ENCODE peak calls at places on chromosomes 13 and 19, in nine cellular contexts. One of them, this sample, is unnamed.

GRCh38 chr19:46967578-46968018 is 52.0 kb upstream of the NPAS1 start:
- DNase-seq in CD8-positive, alpha-beta memory T cell: peak
- DNase-seq in non-pigmented ciliary epithelial cell: no peak
- DNase-seq in heart left ventricle: peak
- DNase-seq in occipital lobe: no peak
- DNase-seq in adrenal gland: peak
- DNase-seq in heart right ventricle: peak
- DNase-seq in MCF 10A: no peak
- DNase-seq in activated CD4-positive, alpha-beta T cell treated with anti-CD3 and anti-CD28 coated beads for 1 hour: no peak
- DNase-seq in this sample: peak

GRCh38 chr13:25111557-25111956 is 15.6 kb downstream of the PABPC3 start:
- DNase-seq in CD8-positive, alpha-beta memory T cell: no peak
- DNase-seq in non-pigmented ciliary epithelial cell: peak
- DNase-seq in heart left ventricle: no peak
- DNase-seq in occipital lobe: no peak
- DNase-seq in adrenal gland: no peak
- DNase-seq in heart right ventricle: no peak
- DNase-seq in MCF 10A: peak
- DNase-seq in activated CD4-positive, alpha-beta T cell treated with anti-CD3 and anti-CD28 coated beads for 1 hour: no peak
- DNase-seq in this sample: no peak

GRCh38 chr19:39555883-39556282 is 15.9 kb upstream of the EID2 start:
- DNase-seq in CD8-positive, alpha-beta memory T cell: no peak
- DNase-seq in non-pigmented ciliary epithelial cell: no peak
- DNase-seq in heart left ventricle: no peak
- DNase-seq in occipital lobe: no peak
- DNase-seq in adrenal gland: no peak
- DNase-seq in heart right ventricle: no peak
- DNase-seq in MCF 10A: no peak
- DNase-seq in activated CD4-positive, alpha-beta T cell treated with anti-CD3 and anti-CD28 coated beads for 1 hour: no peak
- DNase-seq in this sample: no peak

GRCh38 chr19:16850133-16850532 is 20.9 kb downstream of the SIN3B start:
- DNase-seq in CD8-positive, alpha-beta memory T cell: no peak
- DNase-seq in non-pigmented ciliary epithelial cell: no peak
- DNase-seq in heart left ventricle: no peak
- DNase-seq in occipital lobe: no peak
- DNase-seq in adrenal gland: no peak
- DNase-seq in heart right ventricle: no peak
- DNase-seq in MCF 10A: no peak
- DNase-seq in activated CD4-positive, alpha-beta T cell treated with anti-CD3 and anti-CD28 coated beads for 1 hour: no peak
- DNase-seq in this sample: no peak

GRCh38 chr13:66992183-66992582 is 238.0 kb downstream of the PCDH9 start:
- DNase-seq in CD8-positive, alpha-beta memory T cell: no peak
- DNase-seq in non-pigmented ciliary epithelial cell: no peak
- DNase-seq in heart left ventricle: no peak
- DNase-seq in occipital lobe: no peak
- DNase-seq in adrenal gland: no peak
- DNase-seq in heart right ventricle: no peak
- DNase-seq in MCF 10A: peak
- DNase-seq in activated CD4-positive, alpha-beta T cell treated with anti-CD3 and anti-CD28 coated beads for 1 hour: no peak
- DNase-seq in this sample: no peak

GRCh38 chr19:40614595-40615411 is 13.6 kb downstream of the LTBP4 start:
- DNase-seq in CD8-positive, alpha-beta memory T cell: peak
- DNase-seq in non-pigmented ciliary epithelial cell: peak
- DNase-seq in heart left ventricle: peak
- DNase-seq in occipital lobe: no peak
- DNase-seq in adrenal gland: peak
- DNase-seq in heart right ventricle: peak
- DNase-seq in MCF 10A: peak
- DNase-seq in activated CD4-positive, alpha-beta T cell treated with anti-CD3 and anti-CD28 coated beads for 1 hour: peak
- DNase-seq in this sample: peak

GRCh38 chr13:106063591-106064308 is 471.7 kb downstream of the EFNB2 start:
- DNase-seq in CD8-positive, alpha-beta memory T cell: no peak
- DNase-seq in non-pigmented ciliary epithelial cell: peak
- DNase-seq in heart left ventricle: no peak
- DNase-seq in occipital lobe: no peak
- DNase-seq in adrenal gland: no peak
- DNase-seq in heart right ventricle: no peak
- DNase-seq in MCF 10A: peak
- DNase-seq in activated CD4-positive, alpha-beta T cell treated with anti-CD3 and anti-CD28 coated beads for 1 hour: no peak
- DNase-seq in this sample: no peak

GRCh38 chr19:35587326-35587725 is 1.4 kb downstream of the PMIS2 start:
- DNase-seq in CD8-positive, alpha-beta memory T cell: no peak
- DNase-seq in non-pigmented ciliary epithelial cell: no peak
- DNase-seq in heart left ventricle: no peak
- DNase-seq in occipital lobe: no peak
- DNase-seq in adrenal gland: no peak
- DNase-seq in heart right ventricle: no peak
- DNase-seq in MCF 10A: no peak
- DNase-seq in activated CD4-positive, alpha-beta T cell treated with anti-CD3 and anti-CD28 coated beads for 1 hour: no peak
- DNase-seq in this sample: no peak

GRCh38 chr13:73056054-73056962 is 2.5 kb upstream of the KLF5 start:
- DNase-seq in CD8-positive, alpha-beta memory T cell: no peak
- DNase-seq in non-pigmented ciliary epithelial cell: peak
- DNase-seq in heart left ventricle: no peak
- DNase-seq in occipital lobe: no peak
- DNase-seq in adrenal gland: no peak
- DNase-seq in heart right ventricle: no peak
- DNase-seq in MCF 10A: peak
- DNase-seq in activated CD4-positive, alpha-beta T cell treated with anti-CD3 and anti-CD28 coated beads for 1 hour: no peak
- DNase-seq in this sample: no peak

GRCh38 chr13:85828094-85828684 is 29.0 kb upstream of the SLITRK6 start:
- DNase-seq in CD8-positive, alpha-beta memory T cell: no peak
- DNase-seq in non-pigmented ciliary epithelial cell: no peak
- DNase-seq in heart left ventricle: no peak
- DNase-seq in occipital lobe: no peak
- DNase-seq in adrenal gland: no peak
- DNase-seq in heart right ventricle: no peak
- DNase-seq in MCF 10A: peak
- DNase-seq in activated CD4-positive, alpha-beta T cell treated with anti-CD3 and anti-CD28 coated beads for 1 hour: no peak
- DNase-seq in this sample: no peak

GRCh38 chr19:10450853-10451609 is 30.7 kb downstream of the PDE4A start:
- DNase-seq in CD8-positive, alpha-beta memory T cell: no peak
- DNase-seq in non-pigmented ciliary epithelial cell: no peak
- DNase-seq in heart left ventricle: no peak
- DNase-seq in occipital lobe: no peak
- DNase-seq in adrenal gland: no peak
- DNase-seq in heart right ventricle: no peak
- DNase-seq in MCF 10A: peak
- DNase-seq in activated CD4-positive, alpha-beta T cell treated with anti-CD3 and anti-CD28 coated beads for 1 hour: no peak
- DNase-seq in this sample: no peak

This sample was measured in T-helper 1 cell.